ENCODE peak calls at places on chromosomes 12 and 14, in six cellular contexts. R is aorta, X is brain microvascular endothelial cell, U is body of pancreas, H is pancreas, I is tibial artery. T is an unnamed sample.
A peak's percentile ranks its signal among the peaks of the same experiment; 100 is the strongest.

GRCh38 chr12:31004666-31005065 is 69.0 kb upstream of the DDX11 start:
- DNase-seq in I (no peak), R (no peak), U (no peak), X (no peak), H (peak; percentile 26), T (no peak)

GRCh38 chr12:93889516-93890202 is 212.5 kb downstream of the CRADD start:
- DNase-seq in U (no peak), H (no peak), X (no peak), R (no peak), I (no peak), T (no peak)

GRCh38 chr14:53946404-53947400 is 9.9 kb downstream of the BMP4 start:
- DNase-seq in U (peak; percentile 16), R (no peak), H (peak; percentile 65), X (no peak), I (no peak), T (no peak)

GRCh38 chr12:84056-84455 is 17.5 kb downstream of the IQSEC3 start:
- DNase-seq in R (no peak), X (no peak), U (no peak), I (no peak), H (no peak), T (no peak)

GRCh38 chr12:61916856-61917255 is 343.3 kb upstream of the USP15 start:
- DNase-seq in H (no peak), I (no peak), X (peak; percentile 4), U (no peak), R (no peak), T (no peak)

GRCh38 chr14:78131201-78131600 is 39.0 kb upstream of the NRXN3 start:
- DNase-seq in H (no peak), U (no peak), R (no peak), X (no peak), I (no peak), T (no peak)

GRCh38 chr14:34453226-34453625 is 8.8 kb downstream of the SPTSSA start:
- DNase-seq in R (no peak), X (no peak), U (no peak), I (no peak), H (no peak), T (no peak)

GRCh38 chr12:124456652-124457152 is 110.7 kb downstream of the NCOR2 start:
- DNase-seq in X (no peak), I (no peak), U (no peak), R (no peak), H (no peak), T (peak; percentile 77)

GRCh38 chr14:85315290-85315689 is 214.7 kb upstream of the FLRT2 start:
- DNase-seq in R (no peak), U (no peak), H (no peak), I (no peak), X (no peak), T (no peak)

GRCh38 chr14:75570797-75571196 is 7.6 kb upstream of the FLVCR2 start:
- DNase-seq in R (no peak), U (no peak), H (no peak), I (no peak), X (no peak), T (no peak)

GRCh38 chr12:49967042-49967776 is 5.5 kb downstream of the AQP5 start:
- DNase-seq in R (peak; percentile 95), H (peak; percentile 99), U (peak; percentile 90), I (peak; percentile 83), X (peak; percentile 76), T (peak; percentile 87)

GRCh38 chr12:78181544-78182162 is 351.0 kb downstream of the NAV3 start:
- DNase-seq in H (no peak), U (no peak), R (no peak), X (peak; percentile 23), I (no peak), T (no peak)

GRCh38 chr14:55111122-55111705 is 17.8 kb upstream of the LGALS3 start:
- DNase-seq in I (no peak), X (no peak), U (no peak), R (no peak), H (no peak), T (no peak)

GRCh38 chr12:114866331-114866730 is 182.4 kb upstream of the TBX3 start:
- DNase-seq in X (no peak), I (no peak), U (no peak), R (no peak), H (no peak), T (no peak)

GRCh38 chr14:104870368-104871144 is 5.5 kb downstream of the CEP170B start:
- DNase-seq in H (peak; percentile 78), I (no peak), U (peak; percentile 15), R (no peak), X (no peak), T (no peak)

GRCh38 chr12:1797011-1797901 is 23.1 kb upstream of the LRTM2 start:
- DNase-seq in X (no peak), I (no peak), U (peak; percentile 47), H (peak; percentile 75), R (peak; percentile 83), T (peak; percentile 51)

GRCh38 chr14:69480136-69480535 is 4.4 kb upstream of the PLEKHD1 start:
- DNase-seq in X (no peak), I (no peak), R (no peak), H (no peak), U (no peak), T (no peak)

GRCh38 chr12:121641343-121641630 is 15.0 kb downstream of the ORAI1 start:
- DNase-seq in H (no peak), X (no peak), I (no peak), U (no peak), R (no peak), T (no peak)

GRCh38 chr12:105409881-105410471 is 79.5 kb downstream of the C12orf75 start:
- DNase-seq in U (peak; percentile 21), I (peak; percentile 62), X (peak; percentile 56), R (peak; percentile 70), H (no peak), T (no peak)

GRCh38 chr14:21097616-21098133 is 780 bp downstream of the ZNF219 start:
- DNase-seq in H (no peak), X (no peak), I (no peak), U (no peak), R (peak; percentile 61), T (no peak)

GRCh38 chr14:56774503-56774902 is 35.8 kb downstream of the OTX2 start:
- DNase-seq in U (no peak), R (no peak), X (no peak), H (no peak), I (no peak), T (no peak)

GRCh38 chr12:123591702-123592481 is 7.5 kb downstream of the TMED2 start:
- DNase-seq in H (no peak), X (peak; percentile 89), U (no peak), R (no peak), I (no peak), T (no peak)

GRCh38 chr14:101501341-101501740 is 60.0 kb upstream of the DIO3 start:
- DNase-seq in H (no peak), R (no peak), I (peak; percentile 9), U (no peak), X (no peak), T (no peak)

GRCh38 chr12:42090899-42091298 is 53.8 kb downstream of the GXYLT1 start:
- DNase-seq in U (no peak), H (no peak), X (peak; percentile 60), R (no peak), I (no peak), T (no peak)

GRCh38 chr12:56350662-56351061 is 9.2 kb downstream of the STAT2 start:
- DNase-seq in I (no peak), U (no peak), H (no peak), X (no peak), R (no peak), T (no peak)

GRCh38 chr14:37697489-37698121 is 102.2 kb downstream of the TTC6 start:
- DNase-seq in I (no peak), X (no peak), R (no peak), U (no peak), H (no peak), T (no peak)

GRCh38 chr14:105364100-105364708 is 34.1 kb upstream of the TEX22 start:
- DNase-seq in R (peak; percentile 57), H (no peak), U (no peak), I (no peak), X (peak; percentile 28), T (peak; percentile 77)

GRCh38 chr12:46546634-46547273 is 174.2 kb upstream of the SLC38A2 start:
- DNase-seq in H (no peak), I (no peak), U (no peak), R (no peak), X (no peak), T (no peak)

GRCh38 chr12:96658075-96658474 is 168.7 kb downstream of the CFAP54 start:
- DNase-seq in H (no peak), I (no peak), X (no peak), U (no peak), R (no peak), T (no peak)

GRCh38 chr12:100591979-100592378 is 18.5 kb downstream of the GAS2L3 start:
- DNase-seq in H (no peak), X (no peak), I (no peak), U (no peak), R (no peak), T (no peak)
- H3K27ac ChIP-seq in H (no peak overlapping the region), X (no peak overlapping the region), I (no peak overlapping the region), U (no peak overlapping the region), R (no peak overlapping the region), T (no peak overlapping the region)

DNA sequence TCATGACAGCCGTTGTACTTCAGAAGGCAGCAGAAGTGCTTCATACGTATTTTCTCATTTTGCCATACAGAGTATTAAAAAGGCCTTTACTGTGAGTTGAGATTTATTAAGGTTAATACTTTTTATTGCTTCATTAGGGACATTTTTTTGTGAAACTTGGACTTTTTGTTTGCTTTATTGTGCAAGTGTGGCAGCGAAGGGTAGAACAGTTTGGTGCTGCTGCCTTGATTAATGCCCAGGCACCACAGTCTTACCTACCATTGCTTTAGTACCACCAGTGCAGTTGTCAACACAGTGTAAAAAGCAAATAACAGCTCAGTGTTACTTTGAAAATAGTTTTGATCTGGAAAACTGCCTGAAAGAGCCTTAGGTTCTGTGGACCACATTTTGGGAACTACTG is 147.4 kb downstream of the PCNX1 start:
- DNase-seq in U (no peak), X (no peak), H (no peak), R (no peak), I (no peak), T (no peak)
- H3K36me3 ChIP-seq in U (peaks cover 8% of the 10 kb centered on the region), X (peaks cover 14% of the 10 kb centered on the region), H (no peaks in the 10 kb centered on the region), R (no peaks in the 10 kb centered on the region), I (peaks cover 37% of the 10 kb centered on the region), T (peaks cover 10% of the 10 kb centered on the region)

GRCh38 chr14:99266181-99267178 is 5.5 kb downstream of the BCL11B start:
- DNase-seq in X (peak; percentile 66), I (peak; percentile 69), H (peak; percentile 91), R (peak; percentile 74), U (peak; percentile 74), T (peak; percentile 88)
- H3K4me3 ChIP-seq in X (no peak overlapping the region), I (no peak overlapping the region), H (no peak overlapping the region), R (no peak overlapping the region), U (no peak overlapping the region), T (peak overlapping the region; percentile 86)

DNA sequence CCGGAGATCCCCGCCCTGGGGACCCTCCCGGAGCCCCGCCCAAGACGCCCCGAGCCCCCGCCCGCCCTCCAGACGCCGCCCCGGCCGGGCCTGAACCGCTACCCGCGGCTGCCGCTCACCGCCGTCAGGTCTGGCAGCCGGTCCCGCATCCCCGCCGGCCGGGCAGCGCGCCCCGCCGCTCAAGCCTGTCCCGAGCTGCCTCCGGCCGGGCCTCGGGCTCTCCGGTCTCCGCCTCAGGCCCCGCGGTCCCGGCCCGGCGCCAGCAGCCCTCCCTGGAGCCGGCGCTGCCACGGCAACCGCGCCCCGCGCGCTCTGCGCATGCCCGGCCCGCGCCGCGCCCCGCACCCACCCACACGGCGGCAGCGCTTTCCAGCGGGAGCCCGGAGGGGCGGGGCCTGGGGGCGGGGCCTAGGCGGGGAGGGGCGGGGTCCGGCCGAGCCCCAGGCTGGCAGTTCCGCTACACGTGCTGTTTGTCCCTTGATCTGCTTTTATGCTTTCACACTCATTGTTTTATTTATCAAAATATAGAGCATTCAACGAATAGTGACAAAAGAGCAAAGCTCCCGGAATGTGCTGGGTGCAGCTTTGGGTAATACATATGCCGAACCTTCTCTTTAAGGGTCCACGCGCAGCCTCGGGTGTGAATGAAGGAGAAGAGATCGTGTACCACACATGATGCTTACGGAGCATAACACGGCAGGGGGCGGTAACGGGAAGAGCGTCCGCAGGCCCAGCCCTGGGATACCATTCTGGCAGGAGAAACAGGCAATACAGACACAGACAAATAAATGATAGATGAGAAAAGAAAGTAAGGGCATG is at the start of gene STX2:
- DNase-seq in I (peak; percentile 82), X (peak; percentile 70), H (peak; percentile 98), U (peak; percentile 87), R (peak; percentile 90), T (peak; percentile 89)
- H3K27ac ChIP-seq in I (peak within 1 kb of the TSS; percentile 83), X (peak within 1 kb of the TSS; percentile 55), H (peak within 1 kb of the TSS; percentile 59), U (peak within 1 kb of the TSS; percentile 84), R (no peak within 1 kb of the TSS), T (peak within 1 kb of the TSS; percentile 59)